ENCODE peak calls at places on chromosomes 6 and 20, in four cellular contexts. O is caudate nucleus, S is T follicular helper cell, Q is AG04450. C is an unnamed sample.

GRCh38 chr20:41078329-41078728 is 49.7 kb downstream of the TOP1 start:
- DNase-seq in O (no peak), S (no peak), Q (no peak), C (no peak)

GRCh38 chr6:98924647-98925046 is 23.1 kb downstream of the FBXL4 start:
- DNase-seq in O (no peak), S (no peak), Q (no peak), C (peak)

GRCh38 chr6:133001040-133001570 is 186.7 kb downstream of the RPS12 start:
- DNase-seq in O (no peak), S (no peak), Q (no peak), C (no peak)

GRCh38 chr6:30075094-30075986 is at the start of gene RNF39:
- DNase-seq in O (no peak), S (no peak), Q (no peak), C (no peak)

GRCh38 chr20:23205656-23206055 is 119.5 kb upstream of the CD93 start:
- DNase-seq in O (peak), S (no peak), Q (no peak), C (no peak)

GRCh38 chr6:11043961-11044711 is at the start of gene ELOVL2:
- DNase-seq in O (no peak), S (no peak), Q (no peak), C (no peak)

GRCh38 chr20:31842471-31843157 is 2.8 kb downstream of the FOXS1 start:
- DNase-seq in O (no peak), S (no peak), Q (no peak), C (no peak)

GRCh38 chr6:143965503-143966171 is 42.4 kb downstream of the PLAGL1 start:
- DNase-seq in O (no peak), S (no peak), Q (no peak), C (no peak)

GRCh38 chr20:6489361-6490154 is 277.9 kb upstream of the BMP2 start:
- DNase-seq in O (no peak), S (no peak), Q (no peak), C (peak)

GRCh38 chr20:24491043-24491756 is 21.8 kb downstream of the SYNDIG1 start:
- DNase-seq in O (no peak), S (no peak), Q (no peak), C (no peak)

GRCh38 chr6:53335224-53335994 is 13.3 kb downstream of the ELOVL5 start:
- DNase-seq in O (no peak), S (peak), Q (no peak), C (no peak)

GRCh38 chr6:158630944-158631616 is 13.5 kb downstream of the DYNLT1 start:
- DNase-seq in O (no peak), S (no peak), Q (no peak), C (no peak)

GRCh38 chr6:81834141-81834621 is 81.7 kb upstream of the TENT5A start:
- DNase-seq in O (no peak), S (no peak), Q (peak), C (no peak)

C was measured in NCI-H2029 treated with DMSO at 0.1 percent for 48 hours.